ENCODE peak calls at places on chromosome 4, in ten cellular contexts. J, N, W, B, E, C, P, R, T and X are unnamed samples.

GRCh38 chr4:41144812-41145211 is 69.5 kb downstream of the APBB2 start:
- DNase-seq in J (no peak), N (no peak), W (peak), B (no peak), E (no peak), C (no peak), P (no peak), R (no peak), T (no peak), X (no peak)

GRCh38 chr4:127015616-127016015 is 617.1 kb upstream of the INTU start:
- DNase-seq in J (no peak), N (peak), W (no peak), B (no peak), E (no peak), C (no peak), P (no peak), R (no peak), T (no peak), X (no peak)

GRCh38 chr4:22986262-22986661 is 293.5 kb downstream of the GBA3 start:
- DNase-seq in J (no peak), N (no peak), W (no peak), B (no peak), E (no peak), C (no peak), P (no peak), R (no peak), T (no peak), X (no peak)

GRCh38 chr4:10011885-10012284 is 9.4 kb downstream of the SLC2A9 start:
- DNase-seq in J (no peak), N (no peak), W (no peak), B (no peak), E (no peak), C (no peak), P (no peak), R (no peak), T (peak), X (no peak)

GRCh38 chr4:98838977-98839618 is 89.8 kb downstream of the EIF4E start:
- DNase-seq in J (no peak), N (no peak), W (no peak), B (peak), E (no peak), C (no peak), P (no peak), R (no peak), T (no peak), X (peak)

GRCh38 chr4:174217273-174218126 is 66.0 kb downstream of the FBXO8 start:
- DNase-seq in J (peak), N (peak), W (no peak), B (peak), E (no peak), C (no peak), P (peak), R (peak), T (no peak), X (peak)

GRCh38 chr4:155371432-155372043 is 5.2 kb downstream of the MAP9 start:
- DNase-seq in J (no peak), N (peak), W (peak), B (peak), E (no peak), C (no peak), P (no peak), R (no peak), T (no peak), X (no peak)

GRCh38 chr4:10063544-10064300 is 42.4 kb upstream of the SLC2A9 start:
- DNase-seq in J (no peak), N (peak), W (no peak), B (peak), E (no peak), C (peak), P (peak), R (peak), T (no peak), X (no peak)

GRCh38 chr4:74659576-74660411 is 134.5 kb downstream of the BTC start:
- DNase-seq in J (no peak), N (no peak), W (peak), B (peak), E (no peak), C (no peak), P (no peak), R (no peak), T (no peak), X (no peak)

GRCh38 chr4:103091601-103092223 is 7.9 kb downstream of the BDH2 start:
- DNase-seq in J (no peak), N (peak), W (peak), B (peak), E (peak), C (no peak), P (no peak), R (no peak), T (no peak), X (no peak)

GRCh38 chr4:93203708-93204107 is 624.8 kb upstream of the ATOH1 start:
- DNase-seq in J (no peak), N (peak), W (no peak), B (peak), E (no peak), C (no peak), P (no peak), R (no peak), T (no peak), X (no peak)

GRCh38 chr4:168502886-168503285 is 6.0 kb downstream of the PALLD start:
- DNase-seq in J (no peak), N (no peak), W (no peak), B (no peak), E (no peak), C (no peak), P (no peak), R (no peak), T (no peak), X (no peak)

GRCh38 chr4:153207561-153207960 is 3.3 kb downstream of the TRIM2 start:
- DNase-seq in J (no peak), N (peak), W (no peak), B (peak), E (peak), C (no peak), P (peak), R (peak), T (no peak), X (no peak)

GRCh38 chr4:169640261-169640880 is 20.0 kb downstream of the CLCN3 start:
- DNase-seq in J (no peak), N (no peak), W (no peak), B (peak), E (no peak), C (no peak), P (no peak), R (no peak), T (no peak), X (no peak)

GRCh38 chr4:113406723-113407016 is 354.9 kb downstream of the CAMK2D start:
- DNase-seq in J (no peak), N (no peak), W (no peak), B (no peak), E (no peak), C (no peak), P (no peak), R (no peak), T (no peak), X (no peak)

GRCh38 chr4:120709986-120710385 is 212.5 kb downstream of the PRDM5 start:
- DNase-seq in J (no peak), N (no peak), W (no peak), B (peak), E (no peak), C (no peak), P (no peak), R (no peak), T (no peak), X (no peak)

GRCh38 chr4:138761638-138762205 is 253.9 kb upstream of the NOCT start:
- DNase-seq in J (no peak), N (no peak), W (no peak), B (no peak), E (no peak), C (no peak), P (no peak), R (no peak), T (no peak), X (no peak)

GRCh38 chr4:38230821-38231583 is 270.8 kb downstream of the PTTG2 start:
- DNase-seq in J (no peak), N (no peak), W (no peak), B (no peak), E (no peak), C (no peak), P (no peak), R (no peak), T (no peak), X (no peak)